ENCODE peak calls at places on chromosomes 4 and X, in four cellular contexts. D, Z, W and C are unnamed samples. For H3K4me1, the result is how much of the 10 kb centered on the place peaks cover.

GRCh38 chr4:15001248-15001824 is 945 bp upstream of the CPEB2 start:
- DNase-seq in D (peak), Z (peak), W (peak), C (peak)

GRCh38 chr4:16866974-16867373 is 31.5 kb downstream of the LDB2 start:
- DNase-seq in W (no peak), Z (no peak), D (no peak), C (no peak)

GRCh38 chrX:111100191-111100590 is 4.2 kb downstream of the PAK3 start:
- DNase-seq in W (no peak), Z (no peak), D (no peak), C (no peak)

GRCh38 chr4:156999175-156999517 is 27.5 kb upstream of the PDGFC start:
- DNase-seq in D (peak), W (peak), Z (no peak), C (peak)

GRCh38 chrX:43718956-43719355 is 62.9 kb downstream of the MAOA start:
- DNase-seq in Z (no peak), W (no peak), D (no peak), C (no peak)

GRCh38 chr4:74716436-74716765 is 77.9 kb downstream of the BTC start:
- DNase-seq in D (no peak), W (no peak), Z (no peak), C (no peak)

GRCh38 chr4:2512396-2513135 is 23.9 kb upstream of the FAM193A start:
- DNase-seq in Z (no peak), W (no peak), D (no peak), C (no peak)

GRCh38 chrX:68396953-68397352 is 36.3 kb downstream of the OPHN1 start:
- DNase-seq in D (no peak), Z (no peak), W (no peak), C (no peak)

GRCh38 chr4:17846256-17846655 is 35.5 kb downstream of the NCAPG start:
- DNase-seq in Z (no peak), D (no peak), W (no peak), C (no peak)

GRCh38 chrX:75155830-75156525 is at the start of gene ABCB7:
- DNase-seq in W (peak), D (peak), Z (peak), C (peak)

GRCh38 chr4:2546286-2546823 is 9.9 kb downstream of the FAM193A start:
- DNase-seq in D (no peak), Z (no peak), W (no peak), C (no peak)

GRCh38 chr4:26326791-26327190 is 6.0 kb downstream of the RBPJ start:
- DNase-seq in Z (no peak), W (no peak), D (no peak), C (no peak)

GRCh38 chr4:187668683-187669082 is 326.9 kb upstream of the ZFP42 start:
- DNase-seq in Z (no peak), D (no peak), W (no peak), C (no peak)

GRCh38 chr4:154985673-154986072 is 204.6 kb downstream of the RBM46 start:
- DNase-seq in Z (no peak), D (no peak), W (no peak), C (no peak)

GRCh38 chr4:184896868-184897715 is 71.3 kb upstream of the ACSL1 start:
- DNase-seq in D (no peak), Z (no peak), W (no peak), C (peak)

GRCh38 chr4:70816894-70817293 is 22.8 kb downstream of the GRSF1 start:
- DNase-seq in W (no peak), D (no peak), Z (no peak), C (no peak)

GRCh38 chrX:46582964-46583363 is 9.4 kb downstream of the CHST7 start:
- DNase-seq in W (peak), D (no peak), Z (no peak), C (peak)

GRCh38 chr4:66266035-66266434 is 595.7 kb upstream of the EPHA5 start:
- DNase-seq in W (no peak), Z (no peak), D (no peak), C (no peak)

GRCh38 chr4:54581807-54582206 is 76.0 kb upstream of the KIT start:
- DNase-seq in D (no peak), W (no peak), Z (no peak), C (no peak)

GRCh38 chrX:78104447-78105176 is 564 bp downstream of the PGK1 start:
- DNase-seq in W (peak), D (peak), Z (peak), C (peak)

GRCh38 chrX:17605676-17606075 is 131.6 kb upstream of the SCML1 start:
- DNase-seq in W (no peak), Z (no peak), D (no peak), C (no peak)

GRCh38 chr4:84470204-84470785 is 28.8 kb downstream of the NKX6-1 start:
- DNase-seq in D (no peak), W (no peak), Z (no peak), C (no peak)

GRCh38 chr4:185591679-185592141 is 56.4 kb upstream of the PDLIM3 start:
- DNase-seq in W (no peak), Z (no peak), D (no peak), C (no peak)

GRCh38 chrX:47191331-47191730 is 2.3 kb upstream of the UBA1 start:
- DNase-seq in W (no peak), Z (no peak), D (peak), C (no peak)

GRCh38 chr4:1191621-1192020 is 19.2 kb upstream of the SPON2 start:
- DNase-seq in D (peak), W (peak), Z (no peak), C (no peak)

GRCh38 chr4:714087-714486 is 8.5 kb downstream of the PCGF3 start:
- DNase-seq in D (no peak), W (no peak), Z (no peak), C (no peak)

GRCh38 chrX:150694738-150695410 is 1.7 kb downstream of the MTMR1 start:
- DNase-seq in Z (no peak), W (no peak), D (no peak), C (no peak)

GRCh38 chrX:48278958-48279357 is 23.8 kb downstream of the SSX1 start:
- DNase-seq in D (no peak), W (no peak), Z (peak), C (peak)

DNA sequence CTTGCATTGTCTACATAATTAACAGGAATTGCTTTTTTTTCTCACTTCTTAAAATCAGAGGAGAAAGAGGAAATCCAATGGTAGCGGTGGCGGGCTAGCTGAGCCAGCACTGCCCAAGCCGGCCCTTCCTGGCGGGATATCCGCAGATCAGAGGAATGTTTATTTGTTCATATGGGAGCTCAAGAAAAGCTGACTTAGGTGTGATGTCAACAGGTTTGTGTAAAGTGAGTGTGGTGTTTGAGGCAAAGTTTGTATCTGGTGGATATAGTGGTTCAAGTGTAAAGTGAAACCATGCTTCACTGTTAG is 466 bp upstream of the SLC39A8 start:
- DNase-seq in D (no peak), W (no peak), Z (no peak), C (no peak)
- H3K4me1 ChIP-seq in D (under half), W (under half), Z (under half), C (under half)

GRCh38 chrX:9611436-9612145 is 146.7 kb downstream of the TBL1X start:
- DNase-seq in W (no peak), D (no peak), Z (no peak), C (no peak)
- H3K4me3 ChIP-seq in W (no peak), D (no peak), Z (no peak), C (no peak)

GRCh38 chrX:36930491-36930890 is 77.7 kb upstream of the FAM47C start:
- DNase-seq in W (no peak), Z (no peak), D (no peak), C (no peak)
- H3K4me1 ChIP-seq in W (under half), Z (under half), D (under half), C (under half)

DNA sequence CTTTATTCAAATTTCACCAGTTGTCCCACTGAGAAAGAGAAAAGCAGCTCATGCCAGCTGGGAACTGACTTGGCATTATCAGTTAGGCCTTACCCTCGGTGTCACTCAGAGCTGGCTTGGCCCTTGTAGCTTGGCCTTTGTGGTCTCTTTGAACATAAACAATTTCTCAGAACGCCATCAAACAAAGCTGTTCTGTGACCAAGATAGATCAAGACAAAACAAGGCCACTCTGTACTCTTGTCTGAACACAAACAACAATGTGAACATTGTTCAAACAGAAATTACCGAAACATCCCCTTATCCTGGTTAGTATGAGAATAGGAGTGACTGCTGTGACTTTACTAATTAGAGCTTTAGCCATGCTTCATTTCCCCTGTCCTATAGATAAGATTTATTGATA is 57.2 kb downstream of the DIPK2B start:
- DNase-seq in D (no peak), Z (no peak), W (no peak), C (no peak)
- H3K4me3 ChIP-seq in D (no peak), Z (no peak), W (no peak), C (no peak)

GRCh38 chr4:137602401-137602800 is 70.1 kb upstream of the PCDH18 start:
- DNase-seq in Z (no peak), W (no peak), D (no peak), C (no peak)
- H3K4me1 ChIP-seq in Z (under half), W (under half), D (under half), C (under half)